ENCODE peak calls at places on chromosomes 11 and 22, in eight cellular contexts. Z, B, D, A, V, T, R and M are unnamed samples.

GRCh38 chr22:32720924-32721323 is 80.6 kb upstream of the TIMP3 start:
- DNase-seq in R (no peak), V (no peak), T (no peak), D (no peak), B (no peak), A (no peak), Z (no peak), M (no peak)

GRCh38 chr11:50075856-50076255 is 43.2 kb downstream of the OR4C45 start:
- DNase-seq in R (no peak), V (no peak), T (no peak), B (no peak), A (peak; percentile 64), Z (no peak), D (no peak), M (no peak)

GRCh38 chr11:131229221-131229620 is 141.2 kb upstream of the NTM start:
- DNase-seq in T (no peak), B (no peak), R (no peak), V (no peak), A (no peak), Z (no peak), D (no peak), M (no peak)

GRCh38 chr11:12114487-12115033 is 4.2 kb downstream of the MICAL2 start:
- DNase-seq in Z (no peak), A (no peak), B (no peak), R (no peak), T (no peak), V (no peak), D (no peak), M (no peak)

GRCh38 chr11:11057472-11057854 is 199.6 kb upstream of the ZBED5 start:
- DNase-seq in Z (no peak), A (no peak), B (no peak), T (peak; percentile 65), D (no peak), V (no peak), R (no peak), M (no peak)

GRCh38 chr11:111457731-111458368 is 54.3 kb downstream of the BTG4 start:
- DNase-seq in V (no peak), B (no peak), D (no peak), A (no peak), T (no peak), R (no peak), Z (no peak), M (no peak)

GRCh38 chr11:5891216-5891800 is 1.7 kb upstream of the OR52E5 start:
- DNase-seq in Z (no peak), V (no peak), B (no peak), T (peak; percentile 23), A (no peak), D (peak; percentile 31), R (no peak), M (no peak)

GRCh38 chr11:8168485-8169257 is at the start of gene RIC3:
- DNase-seq in R (no peak), B (peak; percentile 24), D (no peak), T (no peak), Z (no peak), A (peak; percentile 53), V (peak; percentile 53), M (peak; percentile 40)

GRCh38 chr22:44207173-44207980 is 26.7 kb downstream of the PARVG start:
- DNase-seq in V (no peak), B (no peak), D (no peak), T (no peak), Z (no peak), R (no peak), A (no peak), M (no peak)

GRCh38 chr11:75265851-75266531 is 25.4 kb downstream of the TPBGL start:
- DNase-seq in T (no peak), R (no peak), D (no peak), A (no peak), B (no peak), V (no peak), Z (no peak), M (no peak)

GRCh38 chr22:48208894-48209293 is 1446.4 kb downstream of the TBC1D22A start:
- DNase-seq in R (no peak), Z (no peak), B (no peak), T (no peak), D (no peak), V (no peak), A (no peak), M (no peak)

GRCh38 chr11:59767212-59767611 is 12.0 kb downstream of the STX3 start:
- DNase-seq in A (no peak), B (no peak), T (no peak), R (no peak), D (no peak), Z (no peak), V (no peak), M (peak; percentile 19)

GRCh38 chr11:67441731-67442401 is 1.4 kb downstream of the CORO1B start:
- DNase-seq in A (no peak), T (no peak), D (no peak), B (no peak), Z (no peak), R (no peak), V (no peak), M (no peak)

GRCh38 chr11:83816572-83817187 is 530.5 kb upstream of the CCDC90B start:
- DNase-seq in B (no peak), A (no peak), D (peak; percentile 20), V (no peak), R (no peak), Z (no peak), T (peak; percentile 18), M (no peak)

GRCh38 chr22:42997577-42997976 is 17.4 kb downstream of the PACSIN2 start:
- DNase-seq in V (no peak), Z (no peak), T (no peak), R (no peak), B (no peak), D (no peak), A (no peak), M (no peak)

GRCh38 chr11:116986521-116987105 is 111.6 kb downstream of the SIK3 start:
- DNase-seq in D (peak; percentile 40), B (no peak), Z (no peak), A (no peak), R (no peak), V (no peak), T (peak; percentile 40), M (no peak)

GRCh38 chr11:123559418-123559817 is 95.0 kb downstream of the SCN3B start:
- DNase-seq in A (no peak), D (no peak), Z (no peak), B (no peak), V (no peak), T (no peak), R (no peak), M (no peak)

GRCh38 chr11:109432105-109432504 is 10.1 kb downstream of the C11orf87 start:
- DNase-seq in T (no peak), D (no peak), V (no peak), Z (no peak), A (no peak), B (no peak), R (no peak), M (no peak)

GRCh38 chr11:118054712-118055640 is 21.9 kb upstream of the TMPRSS4 start:
- DNase-seq in V (no peak), Z (no peak), R (no peak), T (no peak), B (no peak), D (no peak), A (peak; percentile 41), M (no peak)

GRCh38 chr11:20990447-20990846 is 321.1 kb downstream of the NELL1 start:
- DNase-seq in R (no peak), A (no peak), T (no peak), B (no peak), V (no peak), Z (no peak), D (no peak), M (no peak)

GRCh38 chr11:77112641-77113381 is 10.2 kb downstream of the OMP start:
- DNase-seq in B (no peak), V (no peak), Z (no peak), A (no peak), D (no peak), T (no peak), R (no peak), M (no peak)

GRCh38 chr22:41001722-41002122 is 50.5 kb downstream of the RBX1 start:
- DNase-seq in V (no peak), T (peak; percentile 73), A (no peak), B (no peak), R (peak; percentile 21), Z (no peak), D (no peak), M (no peak)

GRCh38 chr11:103887001-103887680 is 149.3 kb upstream of the DDI1 start:
- DNase-seq in Z (no peak), B (no peak), T (no peak), V (no peak), R (no peak), A (no peak), D (no peak), M (no peak)

GRCh38 chr11:102592634-102593581 is 32.2 kb downstream of the MMP20 start:
- DNase-seq in D (peak; percentile 45), Z (no peak), B (no peak), V (no peak), A (no peak), R (peak; percentile 32), T (no peak), M (no peak)

GRCh38 chr11:202490-202889 is 4.7 kb downstream of the BET1L start:
- DNase-seq in A (no peak), B (no peak), Z (no peak), T (no peak), D (no peak), R (no peak), V (no peak), M (no peak)

GRCh38 chr11:15927196-15927865 is 429.0 kb downstream of the SOX6 start:
- DNase-seq in T (no peak), Z (no peak), R (no peak), B (no peak), V (no peak), A (peak; percentile 18), D (no peak), M (no peak)

GRCh38 chr11:119306373-119306890 is 10.5 kb downstream of the MCAM start:
- DNase-seq in D (no peak), Z (no peak), B (no peak), V (peak; percentile 56), R (no peak), A (no peak), T (no peak), M (peak; percentile 61)

GRCh38 chr22:42939941-42940653 is 74.9 kb downstream of the PACSIN2 start:
- DNase-seq in T (peak; percentile 77), V (no peak), A (no peak), B (no peak), Z (no peak), R (no peak), D (peak; percentile 72), M (no peak)

GRCh38 chr22:50012201-50013181 is at the start of gene IL17REL:
- DNase-seq in V (no peak), Z (no peak), D (no peak), R (no peak), A (no peak), B (no peak), T (no peak), M (no peak)

GRCh38 chr22:38316340-38317236 is 645 bp downstream of the CSNK1E start:
- DNase-seq in B (peak; percentile 30), A (peak; percentile 71), V (peak; percentile 58), T (no peak), D (peak; percentile 43), R (peak; percentile 55), Z (no peak), M (peak; percentile 58)

GRCh38 chr11:2931416-2931746 is 2.2 kb upstream of the PHLDA2 start:
- DNase-seq in B (no peak), D (no peak), T (no peak), A (no peak), V (no peak), R (no peak), Z (no peak), M (no peak)